ENCODE peak calls at places on chromosome 6, in four cellular contexts. One of them, this sample, is unnamed.
A peak's percentile ranks its signal among the peaks of the same experiment; 100 is the strongest.

GRCh38 chr6:136586295-136586694 is 36.1 kb upstream of the MAP7 start:
- DNase-seq in WERI-Rb-1: no peak
- DNase-seq in lower leg skin: no peak
- DNase-seq in psoas muscle: no peak
- DNase-seq in this sample: peak; percentile 36

GRCh38 chr6:81981812-81982211 is 229.3 kb upstream of the TENT5A start:
- DNase-seq in WERI-Rb-1: no peak
- DNase-seq in lower leg skin: no peak
- DNase-seq in psoas muscle: no peak
- DNase-seq in this sample: peak; percentile 70

GRCh38 chr6:133241088-133241900 is at the start of gene EYA4:
- DNase-seq in WERI-Rb-1: no peak
- DNase-seq in lower leg skin: no peak
- DNase-seq in psoas muscle: peak; percentile 60
- DNase-seq in this sample: peak; percentile 27

GRCh38 chr6:16903470-16903869 is 142.2 kb upstream of the ATXN1 start:
- DNase-seq in WERI-Rb-1: no peak
- DNase-seq in lower leg skin: peak; percentile 29
- DNase-seq in psoas muscle: no peak
- DNase-seq in this sample: no peak

GRCh38 chr6:144580771-144581170 is 295.6 kb downstream of the UTRN start:
- DNase-seq in WERI-Rb-1: no peak
- DNase-seq in lower leg skin: no peak
- DNase-seq in psoas muscle: no peak
- DNase-seq in this sample: no peak

GRCh38 chr6:135176464-135176863 is 4.6 kb upstream of the MYB start:
- DNase-seq in WERI-Rb-1: no peak
- DNase-seq in lower leg skin: no peak
- DNase-seq in psoas muscle: no peak
- DNase-seq in this sample: no peak

GRCh38 chr6:149918151-149918905 is 4.6 kb downstream of the RAET1G start:
- DNase-seq in WERI-Rb-1: no peak
- DNase-seq in lower leg skin: no peak
- DNase-seq in psoas muscle: no peak
- DNase-seq in this sample: no peak

GRCh38 chr6:113640046-113640445 is 217.1 kb upstream of the MARCKS start:
- DNase-seq in WERI-Rb-1: no peak
- DNase-seq in lower leg skin: no peak
- DNase-seq in psoas muscle: no peak
- DNase-seq in this sample: no peak

GRCh38 chr6:49332781-49333180 is 130.3 kb downstream of the MMUT start:
- DNase-seq in WERI-Rb-1: no peak
- DNase-seq in lower leg skin: no peak
- DNase-seq in psoas muscle: no peak
- DNase-seq in this sample: no peak

GRCh38 chr6:8499540-8499939 is 64.2 kb upstream of the SLC35B3 start:
- DNase-seq in WERI-Rb-1: no peak
- DNase-seq in lower leg skin: no peak
- DNase-seq in psoas muscle: no peak
- DNase-seq in this sample: peak; percentile 48

GRCh38 chr6:13012977-13013680 is 296.6 kb downstream of the PHACTR1 start:
- DNase-seq in WERI-Rb-1: no peak
- DNase-seq in lower leg skin: peak; percentile 18
- DNase-seq in psoas muscle: peak; percentile 17
- DNase-seq in this sample: no peak

GRCh38 chr6:135002229-135002844 is 52.3 kb downstream of the HBS1L start:
- DNase-seq in WERI-Rb-1: no peak
- DNase-seq in lower leg skin: no peak
- DNase-seq in psoas muscle: no peak
- DNase-seq in this sample: peak; percentile 30

GRCh38 chr6:27161946-27162603 is 85.4 kb upstream of the PRSS16 start:
- DNase-seq in WERI-Rb-1: peak; percentile 37
- DNase-seq in lower leg skin: no peak
- DNase-seq in psoas muscle: no peak
- DNase-seq in this sample: peak; percentile 78

GRCh38 chr6:20708367-20709124 is 174.3 kb downstream of the CDKAL1 start:
- DNase-seq in WERI-Rb-1: no peak
- DNase-seq in lower leg skin: no peak
- DNase-seq in psoas muscle: no peak
- DNase-seq in this sample: peak; percentile 37

GRCh38 chr6:6676910-6677441 is 88.5 kb downstream of the LY86 start:
- DNase-seq in WERI-Rb-1: peak; percentile 90
- DNase-seq in lower leg skin: peak; percentile 87
- DNase-seq in psoas muscle: peak; percentile 72
- DNase-seq in this sample: peak; percentile 78

GRCh38 chr6:47203266-47203967 is 106.3 kb downstream of the TNFRSF21 start:
- DNase-seq in WERI-Rb-1: no peak
- DNase-seq in lower leg skin: no peak
- DNase-seq in psoas muscle: no peak
- DNase-seq in this sample: peak; percentile 30

GRCh38 chr6:6758915-6759654 is 170.6 kb downstream of the LY86 start:
- DNase-seq in WERI-Rb-1: peak; percentile 88
- DNase-seq in lower leg skin: peak; percentile 56
- DNase-seq in psoas muscle: no peak
- DNase-seq in this sample: peak; percentile 53

DNA sequence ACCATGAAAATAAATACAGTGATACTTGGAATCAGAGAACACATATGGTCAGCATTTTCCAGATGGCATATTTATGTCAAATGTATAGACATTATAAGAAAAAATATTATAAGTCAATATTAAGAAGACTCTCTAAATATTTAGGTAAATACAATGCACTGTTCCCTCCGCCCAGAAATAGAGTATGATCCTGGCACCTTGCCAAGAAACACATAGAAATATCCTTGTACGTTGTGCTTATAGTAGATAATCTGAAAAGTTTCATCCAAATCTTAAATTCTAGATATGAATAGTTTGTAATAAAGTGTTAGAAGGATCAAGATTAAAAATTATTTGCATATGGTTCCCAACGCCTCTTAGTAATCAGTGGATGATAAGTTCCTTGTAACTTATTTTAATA is 645.8 kb upstream of the GJE1 start:
- DNase-seq in WERI-Rb-1: no peak
- DNase-seq in lower leg skin: no peak
- DNase-seq in psoas muscle: no peak
- DNase-seq in this sample: no peak
- TF ChIP-seq CTCF in WERI-Rb-1: no peak
- TF ChIP-seq CTCF in lower leg skin: no peak
- TF ChIP-seq CTCF in psoas muscle: no peak
- TF ChIP-seq CTCF in this sample: no peak

DNA sequence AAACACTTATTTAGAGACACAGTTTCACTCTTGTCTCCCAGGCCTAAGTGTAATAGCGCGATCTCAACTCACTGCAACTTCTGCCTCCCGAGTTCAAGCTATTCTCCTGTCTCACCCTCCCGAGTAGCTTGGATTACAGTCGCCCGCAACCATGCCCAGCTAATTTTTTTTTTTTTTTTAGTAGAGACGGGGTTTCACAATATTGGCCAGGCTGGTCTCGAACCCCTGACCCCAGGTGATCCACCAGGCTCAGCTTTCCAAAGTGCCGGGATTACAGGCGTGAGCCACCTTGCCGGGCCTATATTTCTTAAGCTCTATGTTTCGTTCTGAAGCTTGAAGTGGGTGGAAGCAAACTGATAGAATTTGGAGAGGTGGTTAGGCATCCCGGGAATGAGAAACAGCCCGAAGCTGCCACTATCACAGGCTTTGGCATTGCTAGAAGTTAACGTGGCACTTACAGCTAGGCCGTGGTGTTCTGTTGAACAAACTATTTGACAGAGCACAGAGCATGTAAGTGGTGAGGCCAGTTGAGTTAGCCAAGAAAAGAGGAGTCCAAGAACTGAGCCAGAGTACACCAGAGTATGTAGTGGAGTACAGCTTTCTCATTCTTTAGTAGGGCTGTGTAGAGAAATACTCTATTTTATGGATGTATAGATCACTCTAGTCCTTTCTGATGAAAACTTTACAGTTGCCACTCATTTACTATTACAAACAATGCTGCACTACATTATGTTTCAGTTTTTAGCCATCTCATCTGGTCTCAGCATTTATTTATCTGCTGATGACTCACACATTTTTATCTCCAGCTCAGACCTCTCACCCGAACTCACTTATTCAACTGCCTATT is 62.0 kb upstream of the HFE start:
- DNase-seq in WERI-Rb-1: no peak
- DNase-seq in lower leg skin: no peak
- DNase-seq in psoas muscle: no peak
- DNase-seq in this sample: peak; percentile 65
- H3K4me3 ChIP-seq in WERI-Rb-1: peak overlapping the region; percentile 69
- H3K4me3 ChIP-seq in lower leg skin: no peak overlapping the region
- H3K4me3 ChIP-seq in psoas muscle: peak overlapping the region; percentile 68
- H3K4me3 ChIP-seq in this sample: no peak overlapping the region

GRCh38 chr6:98054453-98054852 is 771.4 kb upstream of the MMS22L start:
- DNase-seq in WERI-Rb-1: no peak
- DNase-seq in lower leg skin: no peak
- DNase-seq in psoas muscle: no peak
- DNase-seq in this sample: peak; percentile 32
- TF ChIP-seq CTCF in WERI-Rb-1: no peak
- TF ChIP-seq CTCF in lower leg skin: no peak
- TF ChIP-seq CTCF in psoas muscle: no peak
- TF ChIP-seq CTCF in this sample: peak; percentile 44

GRCh38 chr6:107491791-107492674 is 2.1 kb downstream of the SOBP start:
- DNase-seq in WERI-Rb-1: no peak
- DNase-seq in lower leg skin: no peak
- DNase-seq in psoas muscle: peak; percentile 37
- DNase-seq in this sample: no peak
- H3K4me3 ChIP-seq in WERI-Rb-1: no peak overlapping the region
- H3K4me3 ChIP-seq in lower leg skin: no peak overlapping the region
- H3K4me3 ChIP-seq in psoas muscle: peak overlapping the region; percentile 77
- H3K4me3 ChIP-seq in this sample: no peak overlapping the region

GRCh38 chr6:107315116-107315515 is 144.2 kb downstream of the PDSS2 start:
- DNase-seq in WERI-Rb-1: no peak
- DNase-seq in lower leg skin: no peak
- DNase-seq in psoas muscle: no peak
- DNase-seq in this sample: no peak

GRCh38 chr6:107314644-107315043 is 144.7 kb downstream of the PDSS2 start:
- DNase-seq in WERI-Rb-1: no peak
- DNase-seq in lower leg skin: no peak
- DNase-seq in psoas muscle: no peak
- DNase-seq in this sample: no peak

GRCh38 chr6:107308676-107309075 is 150.7 kb downstream of the PDSS2 start:
- DNase-seq in WERI-Rb-1: no peak
- DNase-seq in lower leg skin: no peak
- DNase-seq in psoas muscle: no peak
- DNase-seq in this sample: no peak

GRCh38 chr6:107313776-107314175 is 145.6 kb downstream of the PDSS2 start:
- DNase-seq in WERI-Rb-1: no peak
- DNase-seq in lower leg skin: no peak
- DNase-seq in psoas muscle: no peak
- DNase-seq in this sample: no peak

DNA sequence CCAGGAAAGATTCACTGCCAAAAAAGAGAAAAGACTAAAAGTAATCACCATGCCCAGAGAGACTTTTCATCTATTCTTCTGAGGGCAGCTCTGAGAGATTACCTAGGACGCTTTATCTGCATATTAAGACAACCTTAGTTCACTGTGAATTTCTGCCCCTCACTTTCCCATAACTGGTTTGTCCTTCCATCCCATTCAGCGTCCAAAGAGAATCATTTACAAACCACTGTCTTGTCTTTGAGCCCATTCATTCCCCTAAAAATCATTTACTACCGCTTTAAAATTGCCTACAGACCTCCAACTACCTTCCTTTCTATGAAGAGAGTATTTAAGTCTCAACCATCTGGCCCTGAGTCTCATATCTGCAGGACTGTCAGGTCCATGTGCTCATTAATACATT is 149.0 kb downstream of the PDSS2 start:
- DNase-seq in WERI-Rb-1: no peak
- DNase-seq in lower leg skin: no peak
- DNase-seq in psoas muscle: no peak
- DNase-seq in this sample: no peak
- TF ChIP-seq CTCF in WERI-Rb-1: no peak
- TF ChIP-seq CTCF in lower leg skin: no peak
- TF ChIP-seq CTCF in psoas muscle: no peak
- TF ChIP-seq CTCF in this sample: no peak

DNA sequence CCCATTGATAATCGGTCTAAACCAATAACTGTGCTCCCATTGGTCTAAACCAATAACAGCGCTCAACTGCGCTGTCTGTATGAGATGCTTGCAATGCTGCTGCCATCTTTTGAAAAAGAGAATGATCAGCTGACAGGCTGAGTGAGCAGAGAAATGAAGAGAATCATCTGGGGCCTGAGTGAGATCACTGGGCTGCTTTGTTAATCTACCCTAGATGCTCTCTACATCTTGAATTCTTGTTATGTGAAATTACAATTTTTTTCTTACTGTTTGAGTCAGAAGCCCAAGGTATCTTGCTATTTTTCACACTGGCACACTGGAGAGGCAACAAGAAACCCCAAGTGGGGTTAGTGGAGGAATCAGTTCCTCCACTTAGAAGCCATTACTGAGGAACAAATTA is 91.5 kb upstream of the GCM1 start:
- DNase-seq in WERI-Rb-1: no peak
- DNase-seq in lower leg skin: no peak
- DNase-seq in psoas muscle: no peak
- DNase-seq in this sample: no peak
- H3K4me3 ChIP-seq in WERI-Rb-1: no peak overlapping the region
- H3K4me3 ChIP-seq in lower leg skin: no peak overlapping the region
- H3K4me3 ChIP-seq in psoas muscle: no peak overlapping the region
- H3K4me3 ChIP-seq in this sample: no peak overlapping the region